ENCODE peak calls at places on chromosomes 13 and 19, in ten cellular contexts. E is A549, R is ovary, D is sigmoid colon, W is tibial nerve, G is transverse colon, A is SK-N-SH, M is K562, V is GM12878, Z is esophagus muscularis mucosa. T is an unnamed sample.

GRCh38 chr13:109357751-109358150 is 428.6 kb downstream of the IRS2 start:
- DNase-seq in E (no peak), R (no peak), D (no peak), W (no peak), G (no peak), A (no peak), M (no peak), V (no peak), Z (no peak), T (no peak)

GRCh38 chr19:10654610-10655456 is 687 bp downstream of the ILF3 start:
- DNase-seq in E (peak; percentile 37), R (peak; percentile 65), D (peak; percentile 85), W (no peak), G (peak; percentile 52), A (peak; percentile 95), M (peak; percentile 77), V (no peak), Z (no peak), T (peak; percentile 35)

GRCh38 chr19:16777811-16778210 is 51.4 kb upstream of the SIN3B start:
- DNase-seq in E (no peak), R (no peak), D (no peak), W (no peak), G (no peak), A (no peak), M (no peak), V (no peak), Z (no peak), T (no peak)

GRCh38 chr13:23656637-23657036 is 86.4 kb downstream of the TNFRSF19 start:
- DNase-seq in E (no peak), R (no peak), D (no peak), W (no peak), G (no peak), A (peak; percentile 77), M (peak; percentile 2), V (no peak), Z (no peak), T (no peak)

GRCh38 chr19:16894080-16894479 is 5.3 kb downstream of the F2RL3 start:
- DNase-seq in E (no peak), R (no peak), D (no peak), W (no peak), G (no peak), A (no peak), M (peak; percentile 14), V (no peak), Z (no peak), T (no peak)

GRCh38 chr19:8611890-8612806 is 1.6 kb upstream of the ADAMTS10 start:
- DNase-seq in E (peak; percentile 94), R (peak; percentile 85), D (peak; percentile 85), W (peak; percentile 28), G (peak; percentile 35), A (no peak), M (no peak), V (no peak), Z (no peak), T (no peak)

GRCh38 chr13:99119686-99120085 is 81.0 kb upstream of the UBAC2 start:
- DNase-seq in E (peak; percentile 2), R (no peak), D (no peak), W (no peak), G (no peak), A (no peak), M (no peak), V (no peak), Z (no peak), T (no peak)

GRCh38 chr13:28327761-28328607 is 166.9 kb downstream of the FLT1 start:
- DNase-seq in E (no peak), R (no peak), D (no peak), W (no peak), G (no peak), A (no peak), M (no peak), V (no peak), Z (no peak), T (no peak)

GRCh38 chr19:50427318-50427925 is 5.3 kb upstream of the MYBPC2 start:
- DNase-seq in E (no peak), R (no peak), D (no peak), W (no peak), G (no peak), A (no peak), M (no peak), V (no peak), Z (no peak), T (no peak)

GRCh38 chr13:71242191-71242590 is 624.8 kb downstream of the DACH1 start:
- DNase-seq in E (no peak), R (no peak), D (no peak), W (no peak), G (no peak), A (no peak), M (no peak), V (no peak), Z (no peak), T (no peak)

GRCh38 chr13:54185785-54186184 is 1157.2 kb downstream of the OLFM4 start:
- DNase-seq in E (no peak), R (no peak), D (no peak), W (no peak), G (no peak), A (no peak), M (no peak), V (no peak), Z (no peak), T (no peak)

DNA sequence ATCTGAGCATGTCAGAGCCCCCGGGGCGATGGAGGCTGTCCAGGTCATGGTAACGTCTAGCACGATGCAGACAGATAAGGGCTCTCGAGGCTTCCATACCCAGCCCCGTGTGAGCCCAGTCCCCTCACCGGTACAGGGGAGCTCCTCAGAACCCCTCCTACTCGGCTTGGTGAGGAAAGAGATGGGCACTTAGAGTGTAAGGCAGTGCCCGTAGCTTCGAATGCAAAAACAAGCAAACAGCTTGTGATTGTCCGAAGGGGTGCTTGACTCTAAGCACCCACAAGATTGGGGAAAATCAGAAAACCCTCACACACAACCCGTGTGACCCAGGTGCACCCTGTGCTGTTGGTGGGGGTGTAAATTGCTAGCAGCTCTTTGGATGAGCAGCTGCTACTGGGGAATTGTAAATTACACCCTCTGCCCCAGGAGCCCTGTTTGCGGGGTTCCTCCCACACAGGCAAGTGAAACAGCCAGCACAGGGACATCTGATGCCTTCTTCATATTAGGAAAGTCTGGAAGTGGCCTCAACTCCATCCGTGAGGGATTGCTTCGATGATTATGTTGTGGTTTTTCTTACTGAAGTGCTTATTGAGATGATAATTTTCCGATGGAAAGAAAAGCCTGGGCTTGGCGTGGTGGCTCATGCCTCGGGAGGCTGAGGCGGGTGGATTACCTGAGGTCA is 920 bp upstream of the PSPN start:
- DNase-seq in E (no peak), R (no peak), D (no peak), W (no peak), G (no peak), A (no peak), M (no peak), V (no peak), Z (no peak), T (no peak)
- TF ChIP-seq EP300 in E (no peak), R (no peak), D (no peak), W (no peak), G (no peak), A (no peak), M (no peak), V (no peak), Z (no peak), T (no peak)

DNA sequence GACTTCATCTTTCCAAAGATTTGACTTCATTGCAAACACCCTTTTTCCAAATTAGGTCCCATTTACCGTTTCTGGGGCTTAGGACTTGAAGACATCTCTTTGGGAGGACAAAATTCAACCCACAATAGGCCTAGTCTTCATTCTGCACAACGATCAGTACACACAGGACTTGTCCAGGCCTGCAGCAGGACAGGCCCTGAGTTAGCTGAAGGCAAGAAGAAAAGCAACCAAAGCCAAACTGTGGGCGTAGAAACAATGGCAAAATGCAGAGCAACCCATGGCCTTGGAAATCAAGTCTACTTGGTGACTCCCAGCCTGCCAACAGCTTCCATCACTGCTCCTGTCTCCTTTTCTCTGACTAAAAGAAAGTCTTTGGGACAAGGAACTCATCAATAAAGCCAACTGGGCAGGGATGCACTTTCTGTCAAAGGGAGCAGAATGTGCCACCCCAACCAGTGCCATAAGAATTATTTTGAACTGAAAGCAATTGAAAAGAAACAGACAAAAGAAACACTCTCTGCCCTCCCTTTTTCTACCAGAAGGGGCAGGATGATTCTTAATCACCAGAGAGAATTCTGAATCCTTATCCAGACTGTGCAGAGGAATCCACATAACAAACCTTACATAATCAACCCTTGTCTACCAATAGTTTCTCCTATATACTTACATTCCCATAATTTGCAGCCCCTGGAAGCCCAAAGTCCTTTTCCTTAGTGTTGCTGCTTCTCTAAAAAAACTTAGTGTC is 520.9 kb upstream of the NBEA start:
- DNase-seq in E (no peak), R (no peak), D (no peak), W (no peak), G (no peak), A (no peak), M (no peak), V (no peak), Z (no peak), T (no peak)
- TF ChIP-seq EP300 in E (no peak), R (no peak), D (no peak), W (no peak), G (no peak), A (no peak), M (no peak), V (no peak), Z (no peak), T (no peak)

DNA sequence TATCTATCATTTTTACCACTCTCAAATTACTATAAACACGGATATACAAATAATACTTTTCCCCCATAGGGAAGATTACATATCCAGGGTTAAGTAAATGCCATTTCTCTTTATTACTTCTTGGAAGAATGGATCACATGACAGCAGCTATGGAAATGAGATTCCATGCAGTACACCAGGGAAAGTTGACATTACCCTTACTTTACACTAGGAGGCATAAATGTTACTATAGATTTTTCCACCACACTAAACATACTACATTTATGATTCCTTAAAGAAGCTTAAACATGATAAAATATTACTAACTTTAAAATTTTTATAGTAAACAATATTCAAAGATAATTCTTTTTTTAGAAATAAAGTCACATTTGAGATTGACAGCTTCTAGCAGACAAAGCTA is 611.4 kb downstream of the PCDH9 start:
- DNase-seq in E (peak; percentile 36), R (no peak), D (no peak), W (no peak), G (no peak), A (peak; percentile 48), M (no peak), V (no peak), Z (no peak), T (no peak)
- TF ChIP-seq EP300 in E (no peak), R (no peak), D (no peak), W (no peak), G (no peak), A (no peak), M (no peak), V (no peak), Z (no peak), T (no peak)

DNA sequence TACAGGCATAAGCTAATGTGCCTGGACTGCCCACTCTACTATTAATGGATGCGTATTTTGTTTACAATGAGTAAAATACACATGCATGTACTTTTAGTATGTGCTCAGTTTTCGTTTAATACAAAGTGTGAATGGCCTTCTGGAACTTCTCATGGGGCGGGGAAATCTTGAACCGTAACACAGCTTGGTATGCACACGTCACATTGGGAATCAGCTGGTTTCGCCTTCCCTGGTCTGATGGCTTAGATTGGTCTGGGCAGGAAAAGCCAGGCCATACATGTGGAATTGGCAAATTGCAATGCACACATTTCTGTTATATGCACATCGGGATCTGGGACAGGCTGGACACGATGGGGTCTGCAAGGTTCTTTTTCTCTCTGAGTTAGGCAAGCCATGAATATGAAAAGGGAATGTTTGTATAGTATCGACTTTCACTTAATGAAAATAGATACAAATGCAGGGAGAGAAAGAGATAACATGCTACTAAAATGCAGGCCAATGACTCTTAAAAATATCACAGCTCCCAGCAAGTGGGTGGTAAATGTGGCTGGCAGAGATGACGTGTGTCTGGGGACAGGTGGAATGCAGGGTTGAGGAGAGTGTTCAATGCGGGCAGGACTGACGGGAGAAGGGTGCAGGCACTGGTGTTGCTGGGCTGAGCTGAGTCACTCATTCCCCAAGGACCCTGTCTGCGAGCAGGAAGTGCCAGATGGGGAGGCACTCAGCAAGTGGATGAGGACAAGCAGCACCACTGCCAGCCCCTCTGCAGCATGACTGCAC is 203.9 kb upstream of the GPR12 start:
- DNase-seq in E (no peak), R (no peak), D (no peak), W (no peak), G (no peak), A (no peak), M (no peak), V (no peak), Z (no peak), T (no peak)
- TF ChIP-seq EP300 in E (no peak), R (no peak), D (no peak), W (no peak), G (no peak), A (no peak), M (no peak), V (no peak), Z (no peak), T (no peak)